ENCODE peak calls at places on chromosomes 11 and 22, in ten cellular contexts. D is endothelial cell of umbilical vein, N is body of pancreas, I is sigmoid colon, A is heart left ventricle, M is stomach, P is adrenal gland, L is right lobe of liver, B is NB4, U is prostate gland. W is an unnamed sample.

GRCh38 chr11:129750343-129751292 is 65.0 kb upstream of the TMEM45B start:
- DNase-seq in P (peak; percentile 77), L (peak; percentile 80), A (peak; percentile 87), D (peak; percentile 72), N (peak; percentile 85), I (peak; percentile 68), B (peak; percentile 82), M (peak; percentile 84), U (peak; percentile 67), W (peak; percentile 91)

GRCh38 chr11:38818720-38819119 is 2220.7 kb upstream of the RAG2 start:
- DNase-seq in U (no peak), D (no peak), P (no peak), B (no peak), L (no peak), N (no peak), A (no peak), M (no peak), I (no peak), W (no peak)

GRCh38 chr11:88555829-88556202 is 218.3 kb upstream of the CTSC start:
- DNase-seq in M (no peak), B (no peak), N (no peak), L (no peak), I (no peak), U (no peak), D (no peak), P (no peak), A (no peak), W (no peak)

GRCh38 chr22:30717331-30717921 is 22.8 kb downstream of the OSBP2 start:
- DNase-seq in P (peak; percentile 85), L (no peak), U (no peak), I (no peak), N (no peak), M (no peak), A (no peak), B (no peak), D (peak; percentile 89), W (no peak)

GRCh38 chr22:49486225-49486624 is 341.4 kb downstream of the BRD1 start:
- DNase-seq in D (no peak), L (no peak), N (no peak), B (peak; percentile 52), U (no peak), M (no peak), I (no peak), A (no peak), P (no peak), W (no peak)

GRCh38 chr11:12278766-12279671 is 98.4 kb upstream of the PARVA start:
- DNase-seq in P (no peak), U (no peak), L (peak; percentile 27), A (no peak), N (peak; percentile 55), B (no peak), D (no peak), I (no peak), M (peak; percentile 31), W (peak; percentile 69)

GRCh38 chr11:8011981-8012444 is 24.9 kb downstream of the EIF3F start:
- DNase-seq in A (no peak), D (no peak), M (no peak), U (no peak), P (no peak), I (no peak), N (no peak), L (no peak), B (no peak), W (no peak)

GRCh38 chr11:11813288-11813962 is 28.3 kb upstream of the USP47 start:
- DNase-seq in P (peak; percentile 75), N (peak; percentile 59), A (no peak), L (peak; percentile 82), M (peak; percentile 51), I (peak; percentile 78), B (peak; percentile 14), U (no peak), D (peak; percentile 18), W (no peak)

GRCh38 chr11:133823211-133823610 is 22.1 kb downstream of the SPATA19 start:
- DNase-seq in L (no peak), A (no peak), N (no peak), D (no peak), I (no peak), P (no peak), U (no peak), B (no peak), M (no peak), W (no peak)

GRCh38 chr11:133819114-133819513 is 26.2 kb downstream of the SPATA19 start:
- DNase-seq in D (no peak), A (no peak), I (no peak), M (no peak), U (no peak), B (no peak), N (no peak), P (no peak), L (no peak), W (no peak)

GRCh38 chr11:133824593-133824992 is 20.7 kb downstream of the SPATA19 start:
- DNase-seq in B (no peak), P (no peak), I (no peak), A (no peak), L (no peak), U (no peak), M (no peak), D (no peak), N (no peak), W (no peak)

GRCh38 chr11:133819916-133820315 is 25.4 kb downstream of the SPATA19 start:
- DNase-seq in M (no peak), I (no peak), U (no peak), B (no peak), N (no peak), P (no peak), D (no peak), L (no peak), A (no peak), W (no peak)

DNA sequence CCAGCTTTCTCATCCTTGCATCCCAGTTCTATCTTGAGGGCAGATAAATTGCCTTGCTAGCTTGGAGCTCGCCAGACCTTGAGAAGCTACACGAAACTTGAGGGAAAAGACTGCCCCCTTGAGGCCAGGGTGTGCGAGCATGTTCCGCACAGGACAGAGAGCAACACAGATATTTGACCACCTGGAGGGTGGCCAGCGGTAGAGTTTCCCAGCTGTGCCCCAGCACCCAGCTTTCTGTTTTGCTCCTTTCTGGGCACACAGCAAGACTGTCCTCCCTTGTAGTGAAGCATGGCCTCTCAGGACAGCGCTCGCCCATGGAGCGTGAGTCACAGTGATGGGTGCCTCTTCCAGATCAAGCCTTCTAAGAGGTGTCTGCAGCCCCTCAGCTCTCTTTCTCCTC is 23.5 kb downstream of the SPATA19 start:
- DNase-seq in M (peak; percentile 65), L (no peak), P (peak; percentile 40), I (no peak), A (no peak), D (no peak), B (peak; percentile 79), U (peak; percentile 57), N (peak; percentile 72), W (peak; percentile 49)
- TF ChIP-seq CTCF in M (no peak), L (peak; percentile 35), P (peak; percentile 25), I (peak; percentile 21), A (peak; percentile 70), D (peak; percentile 53), B (peak; percentile 91), U (peak; percentile 59), N (peak; percentile 55), W (no peak)

DNA sequence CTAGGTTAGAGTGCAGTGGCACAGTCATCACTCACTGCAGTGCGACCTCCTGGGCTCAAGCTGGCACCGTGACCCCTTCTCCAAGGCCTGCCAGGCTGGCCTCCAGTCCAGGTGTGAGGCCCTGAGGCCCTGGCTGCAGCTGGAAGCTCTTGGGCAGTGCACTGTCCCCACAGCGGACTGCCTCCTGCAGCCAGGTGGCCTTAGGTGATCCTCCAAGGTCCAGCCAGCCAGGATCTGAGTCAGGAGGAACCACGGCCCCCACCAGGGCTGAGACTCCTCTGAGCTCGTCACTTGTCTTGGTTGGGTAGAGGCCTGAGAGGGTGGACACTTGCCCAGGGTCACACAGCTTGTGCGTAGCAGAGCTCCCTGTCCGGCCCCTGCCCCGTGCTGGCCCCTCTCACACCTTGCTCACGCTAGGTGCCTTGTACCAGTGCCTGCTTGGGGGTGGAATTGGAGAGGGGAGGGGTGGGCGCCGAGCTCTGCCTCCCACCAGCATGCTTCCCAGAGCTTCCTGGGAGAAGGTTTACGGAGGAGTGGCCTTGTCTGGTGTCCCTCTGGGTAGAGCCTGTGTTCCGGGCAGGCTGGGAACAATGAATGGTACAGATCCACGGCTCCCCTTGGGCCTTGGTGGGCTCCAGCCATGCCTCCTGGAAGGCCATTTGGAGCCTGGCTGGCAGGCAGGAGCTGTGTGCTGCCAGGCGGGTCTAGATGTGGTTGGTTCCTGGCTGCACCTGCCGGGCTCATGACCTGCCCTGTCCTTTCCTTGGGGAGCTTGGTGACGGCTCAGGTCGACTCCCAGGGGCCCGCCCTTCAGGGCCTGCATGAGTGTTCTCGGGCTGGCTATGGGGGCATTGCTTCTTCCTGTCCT is 20.6 kb downstream of the KCNQ1 start:
- DNase-seq in P (peak; percentile 88), N (peak; percentile 40), D (no peak), B (no peak), A (peak; percentile 51), I (peak; percentile 58), M (peak; percentile 75), U (no peak), L (no peak), W (peak; percentile 74)
- H3K4me3 ChIP-seq in P (no peak overlapping the region), N (no peak overlapping the region), D (no peak overlapping the region), B (no peak overlapping the region), A (no peak overlapping the region), I (no peak overlapping the region), M (no peak overlapping the region), U (no peak overlapping the region), L (no peak overlapping the region), W (no peak overlapping the region)

DNA sequence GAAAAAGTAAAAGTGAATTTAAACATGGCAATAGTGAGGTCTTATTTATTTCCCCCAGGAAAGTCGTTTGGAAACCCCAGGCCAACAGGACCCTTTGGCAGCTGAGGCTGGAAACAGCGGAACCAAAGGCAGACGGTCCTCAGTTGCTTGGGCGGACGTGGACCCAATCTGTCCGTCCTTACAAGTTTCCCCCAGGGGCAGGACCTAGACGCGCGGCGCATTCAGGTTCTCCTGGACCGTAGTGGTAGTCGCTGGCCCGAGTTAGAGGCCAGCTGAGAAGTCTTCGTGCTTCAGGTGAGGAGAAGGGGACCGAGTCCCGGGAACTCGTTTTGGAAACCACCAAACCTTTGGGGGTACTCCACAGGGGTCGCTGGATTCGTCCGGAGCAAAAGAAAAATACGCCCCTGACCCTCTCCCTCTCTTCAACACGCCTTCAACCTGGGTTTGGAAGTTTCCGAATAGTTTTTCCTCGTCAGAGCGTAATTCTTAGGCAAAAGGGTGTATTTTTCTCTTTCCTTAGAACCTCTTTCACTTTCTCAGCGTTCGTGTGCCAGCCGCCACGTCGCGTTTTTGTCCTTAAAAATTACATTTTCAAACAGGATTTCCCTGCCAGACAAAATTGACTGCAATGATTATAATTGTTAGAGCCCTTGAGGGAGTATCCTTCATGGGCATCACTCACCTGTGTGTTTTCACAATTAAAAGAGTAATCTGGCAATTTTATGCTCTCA is 2.1 kb downstream of the METTL15 start:
- DNase-seq in D (peak; percentile 78), N (peak; percentile 82), U (peak; percentile 68), A (peak; percentile 81), L (peak; percentile 76), M (peak; percentile 77), P (peak; percentile 77), B (peak; percentile 85), I (peak; percentile 86), W (peak; percentile 95)
- TF ChIP-seq POLR2A in D (peak; percentile 84), N (peak; percentile 72), U (peak; percentile 37), A (no peak), L (no peak), M (no peak), P (no peak), B (peak; percentile 60), I (peak; percentile 20), W (no peak)

GRCh38 chr11:103433976-103434375 is 324.8 kb downstream of the DYNC2H1 start:
- DNase-seq in B (no peak), D (peak; percentile 84), U (no peak), N (no peak), L (no peak), A (no peak), I (no peak), M (no peak), P (no peak), W (no peak)

GRCh38 chr11:103436131-103436770 is 327.0 kb downstream of the DYNC2H1 start:
- DNase-seq in P (no peak), M (no peak), I (no peak), N (no peak), A (no peak), B (no peak), U (no peak), D (no peak), L (no peak), W (no peak)

GRCh38 chr11:103433380-103433779 is 324.2 kb downstream of the DYNC2H1 start:
- DNase-seq in P (no peak), D (no peak), U (no peak), A (no peak), M (no peak), B (no peak), L (no peak), I (no peak), N (no peak), W (no peak)
- TF ChIP-seq CTCF in P (no peak), D (no peak), U (no peak), A (no peak), M (no peak), B (no peak), L (no peak), I (no peak), N (no peak), W (no peak)